ENCODE peak calls at places on chromosomes 4 and X, in seven cellular contexts. G, V, N, C, W, L and E are unnamed samples.

GRCh38 chr4:16508968-16509367 is 282.7 kb upstream of the TAPT1 start:
- DNase-seq in G (no peak), V (no peak), N (no peak), C (no peak), W (no peak), L (no peak), E (no peak)

GRCh38 chr4:21514022-21514421 is 434.6 kb downstream of the KCNIP4 start:
- DNase-seq in G (no peak), V (no peak), N (no peak), C (no peak), W (no peak), L (no peak), E (no peak)

GRCh38 chr4:72312032-72312650 is 256.9 kb downstream of the ADAMTS3 start:
- DNase-seq in G (peak), V (peak), N (no peak), C (peak), W (peak), L (peak), E (peak)

GRCh38 chr4:168630445-168631187 is 133.8 kb downstream of the PALLD start:
- DNase-seq in G (no peak), V (no peak), N (no peak), C (peak), W (no peak), L (no peak), E (no peak)

GRCh38 chr4:75658881-75659280 is 14.3 kb downstream of the G3BP2 start:
- DNase-seq in G (no peak), V (no peak), N (no peak), C (no peak), W (no peak), L (no peak), E (no peak)

GRCh38 chr4:144650311-144650820 is 4.4 kb downstream of the HHIP start:
- DNase-seq in G (no peak), V (no peak), N (no peak), C (no peak), W (no peak), L (no peak), E (no peak)

GRCh38 chr4:110826656-110827055 is 203.8 kb upstream of the PITX2 start:
- DNase-seq in G (no peak), V (no peak), N (no peak), C (no peak), W (no peak), L (no peak), E (no peak)

GRCh38 chr4:46818604-46819003 is 90.4 kb downstream of the COX7B2 start:
- DNase-seq in G (no peak), V (no peak), N (no peak), C (no peak), W (no peak), L (no peak), E (no peak)

GRCh38 chrX:2678583-2678982 is 12.5 kb upstream of the CD99 start:
- DNase-seq in G (no peak), V (no peak), N (no peak), C (no peak), W (no peak), L (no peak), E (no peak)

GRCh38 chr4:169045862-169046584 is 36.0 kb upstream of the CBR4 start:
- DNase-seq in G (no peak), V (no peak), N (no peak), C (no peak), W (no peak), L (peak), E (no peak)

GRCh38 chrX:118261136-118261535 is 84.8 kb upstream of the WDR44 start:
- DNase-seq in G (no peak), V (no peak), N (no peak), C (no peak), W (no peak), L (no peak), E (no peak)

GRCh38 chrX:151982217-151982616 is 7.7 kb upstream of the GABRE start:
- DNase-seq in G (peak), V (no peak), N (no peak), C (peak), W (no peak), L (no peak), E (no peak)

GRCh38 chrX:136386173-136386572 is 85.4 kb downstream of the ADGRG4 start:
- DNase-seq in G (no peak), V (no peak), N (no peak), C (no peak), W (no peak), L (no peak), E (no peak)

GRCh38 chr4:76504613-76505465 is 69.8 kb downstream of the SHROOM3 start:
- DNase-seq in G (peak), V (no peak), N (no peak), C (peak), W (no peak), L (no peak), E (peak)

GRCh38 chrX:64885850-64886249 is 90.4 kb downstream of the ZC4H2 start:
- DNase-seq in G (no peak), V (no peak), N (no peak), C (no peak), W (no peak), L (peak), E (peak)

DNA sequence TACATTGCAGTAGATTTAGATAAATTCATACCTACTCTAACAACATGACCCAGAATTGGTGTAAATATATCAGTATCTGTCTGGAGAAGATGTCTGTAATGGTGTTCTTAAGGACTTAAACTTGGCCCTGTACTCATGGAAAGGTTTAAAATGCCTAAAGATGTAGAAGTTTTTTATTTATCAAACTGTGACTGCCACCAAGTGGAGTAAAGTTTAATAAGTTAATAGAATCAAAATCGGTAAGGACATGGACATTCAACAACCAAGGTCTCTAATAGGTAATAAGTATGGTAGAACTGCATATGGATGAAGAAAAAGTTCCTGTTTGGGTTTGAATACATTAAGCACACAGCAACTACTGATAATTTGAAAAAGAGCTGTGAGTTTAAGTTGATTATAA is 474.0 kb upstream of the NDST3 start:
- DNase-seq in G (no peak), V (no peak), N (no peak), C (peak), W (no peak), L (no peak), E (no peak)
- TF ChIP-seq CTCF in G (no peak), V (no peak), N (no peak), C (peak), W (no peak), L (no peak), E (no peak)

DNA sequence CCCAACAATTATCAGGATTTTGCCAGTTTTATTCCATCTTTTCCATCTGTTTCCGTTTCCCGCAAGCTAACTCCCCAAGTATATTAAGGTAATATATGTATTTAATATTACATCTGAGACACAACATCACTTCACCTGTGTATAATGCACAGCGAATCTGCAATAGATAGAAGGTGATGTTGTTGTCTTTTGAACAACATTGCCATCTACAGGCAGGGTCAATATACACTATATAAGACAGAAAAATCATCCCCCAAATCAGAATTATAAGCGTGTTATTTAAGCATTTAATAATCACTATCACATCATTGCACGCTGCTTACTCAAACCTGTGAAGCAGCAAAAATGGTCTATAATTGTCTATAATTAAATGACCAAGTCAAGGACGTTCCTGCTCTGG is 1115.5 kb downstream of the NLGN4X start:
- DNase-seq in G (no peak), V (no peak), N (no peak), C (peak), W (no peak), L (no peak), E (no peak)
- TF ChIP-seq CTCF in G (no peak), V (peak), N (peak), C (peak), W (no peak), L (peak), E (peak)

DNA sequence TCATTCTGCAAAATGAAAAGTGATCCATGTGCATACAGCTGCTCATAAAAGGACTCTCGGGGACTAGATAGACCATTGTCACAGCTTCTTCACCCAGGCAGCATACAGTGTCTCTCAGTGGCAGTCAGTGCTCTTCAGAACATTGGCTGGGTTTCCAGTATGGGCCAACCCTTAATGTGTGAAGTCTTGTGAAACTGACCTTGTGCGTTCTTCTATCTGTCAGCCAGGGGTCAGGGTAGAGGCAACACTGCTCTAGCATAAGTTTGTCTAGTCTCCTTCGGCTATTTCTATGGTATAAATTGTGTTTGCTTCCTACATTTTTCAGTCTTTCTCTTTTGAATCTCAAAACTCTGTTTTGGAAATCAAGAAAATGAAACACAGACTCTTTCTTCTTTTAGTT is 37.0 kb upstream of the SMIM31 start:
- DNase-seq in G (no peak), V (no peak), N (no peak), C (no peak), W (no peak), L (peak), E (peak)
- TF ChIP-seq CTCF in G (no peak), V (no peak), N (peak), C (no peak), W (no peak), L (peak), E (no peak)

GRCh38 chr4:151215295-151215694 is 61.7 kb upstream of the PRSS48 start:
- DNase-seq in G (no peak), V (no peak), N (no peak), C (no peak), W (no peak), L (no peak), E (peak)
- TF ChIP-seq CTCF in G (no peak), V (no peak), N (no peak), C (no peak), W (no peak), L (no peak), E (no peak)